ENCODE peak calls at places on chromosome 15, in five cellular contexts. U, E, M, P and S are unnamed samples.

GRCh38 chr15:59276225-59277178 is 69.9 kb downstream of the LDHAL6B start:
- DNase-seq in U (no peak), E (no peak), M (peak), P (no peak), S (peak)

GRCh38 chr15:33675246-33675645 is 293.1 kb upstream of the CHRM5 start:
- DNase-seq in U (no peak), E (peak), M (peak), P (no peak), S (peak)

GRCh38 chr15:90813796-90814192 is 54.6 kb upstream of the FURIN start:
- DNase-seq in U (no peak), E (no peak), M (no peak), P (no peak), S (no peak)

GRCh38 chr15:65869954-65870871 is 922 bp downstream of the RAB11A start:
- DNase-seq in U (no peak), E (peak), M (no peak), P (no peak), S (peak)

GRCh38 chr15:72782993-72783562 is 480 bp downstream of the ADPGK start:
- DNase-seq in U (no peak), E (peak), M (no peak), P (peak), S (no peak)

GRCh38 chr15:73688455-73688854 is 4.3 kb downstream of the CD276 start:
- DNase-seq in U (no peak), E (peak), M (no peak), P (no peak), S (no peak)

GRCh38 chr15:63052128-63052826 is 9.7 kb downstream of the TPM1 start:
- DNase-seq in U (no peak), E (no peak), M (no peak), P (no peak), S (no peak)

GRCh38 chr15:56245871-56246814 is 2.5 kb upstream of the RFX7 start:
- DNase-seq in U (peak), E (peak), M (peak), P (peak), S (peak)

GRCh38 chr15:50993598-50993997 is 85.1 kb downstream of the AP4E1 start:
- DNase-seq in U (no peak), E (no peak), M (no peak), P (no peak), S (peak)

GRCh38 chr15:96418146-96418545 is 87.6 kb downstream of the NR2F2 start:
- DNase-seq in U (no peak), E (no peak), M (no peak), P (no peak), S (no peak)

GRCh38 chr15:88830016-88830415 is 26.8 kb downstream of the ACAN start:
- DNase-seq in U (no peak), E (no peak), M (no peak), P (no peak), S (no peak)

GRCh38 chr15:40277472-40277871 is 5.4 kb downstream of the ANKRD63 start:
- DNase-seq in U (no peak), E (no peak), M (no peak), P (no peak), S (no peak)

GRCh38 chr15:76335129-76335850 is 1.3 kb upstream of the ISL2 start:
- DNase-seq in U (no peak), E (no peak), M (no peak), P (no peak), S (no peak)

GRCh38 chr15:91853501-91853967 is at the start of gene SLCO3A1:
- DNase-seq in U (no peak), E (peak), M (peak), P (peak), S (peak)

GRCh38 chr15:90665288-90666134 is 51.6 kb upstream of the BLM start:
- DNase-seq in U (no peak), E (peak), M (peak), P (no peak), S (peak)

GRCh38 chr15:33296856-33297255 is 13.9 kb upstream of the RYR3 start:
- DNase-seq in U (no peak), E (no peak), M (no peak), P (no peak), S (peak)

GRCh38 chr15:66595937-66596545 is 30.2 kb upstream of the LCTL start:
- DNase-seq in U (peak), E (peak), M (no peak), P (no peak), S (peak)

GRCh38 chr15:35980719-35981118 is 434.8 kb upstream of the DPH6 start:
- DNase-seq in U (peak), E (peak), M (no peak), P (no peak), S (peak)

GRCh38 chr15:23645379-23646164 is 2.1 kb downstream of the MAGEL2 start:
- DNase-seq in U (no peak), E (no peak), M (no peak), P (no peak), S (no peak)

GRCh38 chr15:70479785-70480184 is 283.6 kb downstream of the UACA start:
- DNase-seq in U (no peak), E (no peak), M (no peak), P (no peak), S (no peak)

GRCh38 chr15:69748131-69748530 is 295.5 kb downstream of the RPLP1 start:
- DNase-seq in U (no peak), E (no peak), M (no peak), P (no peak), S (no peak)

GRCh38 chr15:77580991-77581682 is 51.6 kb downstream of the LINGO1 start:
- DNase-seq in U (no peak), E (no peak), M (no peak), P (no peak), S (peak)

GRCh38 chr15:81270781-81271491 is 53.0 kb downstream of the STARD5 start:
- DNase-seq in U (no peak), E (no peak), M (no peak), P (no peak), S (no peak)

GRCh38 chr15:70833897-70834765 is 19.8 kb downstream of the LARP6 start:
- DNase-seq in U (no peak), E (peak), M (peak), P (no peak), S (peak)

GRCh38 chr15:87740655-87741344 is 515.7 kb downstream of the NTRK3 start:
- DNase-seq in U (no peak), E (no peak), M (no peak), P (no peak), S (no peak)

GRCh38 chr15:35932541-35932940 is 386.6 kb upstream of the DPH6 start:
- DNase-seq in U (no peak), E (no peak), M (no peak), P (no peak), S (no peak)

GRCh38 chr15:63922551-63923315 is 89.0 kb upstream of the HERC1 start:
- DNase-seq in U (no peak), E (no peak), M (no peak), P (no peak), S (no peak)

GRCh38 chr15:63611217-63611616 is 14.0 kb downstream of the FBXL22 start:
- DNase-seq in U (no peak), E (no peak), M (no peak), P (no peak), S (no peak)

GRCh38 chr15:37135225-37135624 is 34.9 kb upstream of the MEIS2 start:
- DNase-seq in U (no peak), E (no peak), M (no peak), P (no peak), S (peak)

GRCh38 chr15:29376580-29376979 is 107.0 kb upstream of the NSMCE3 start:
- DNase-seq in U (no peak), E (no peak), M (no peak), P (no peak), S (no peak)

GRCh38 chr15:88810449-88810848 is 7.2 kb downstream of the ACAN start:
- DNase-seq in U (peak), E (peak), M (no peak), P (no peak), S (peak)

GRCh38 chr15:93866441-93866840 is 364.9 kb upstream of the MCTP2 start:
- DNase-seq in U (no peak), E (no peak), M (no peak), P (no peak), S (no peak)

GRCh38 chr15:84840255-84840654 is 23.1 kb downstream of the ALPK3 start:
- DNase-seq in U (no peak), E (no peak), M (no peak), P (no peak), S (no peak)

GRCh38 chr15:96171271-96171739 is 159.2 kb upstream of the NR2F2 start:
- DNase-seq in U (no peak), E (no peak), M (peak), P (no peak), S (no peak)

GRCh38 chr15:50652671-50653070 is 33.9 kb downstream of the TRPM7 start:
- DNase-seq in U (no peak), E (no peak), M (no peak), P (no peak), S (no peak)

GRCh38 chr15:60589253-60589652 is 110.3 kb upstream of the ICE2 start:
- DNase-seq in U (no peak), E (no peak), M (no peak), P (no peak), S (no peak)